ENCODE peak calls at places on chromosomes 3 and 15, in five cellular contexts. L, I, B, U and A are unnamed samples.

GRCh38 chr15:78129098-78130011 is 1.9 kb downstream of the CIB2 start:
- DNase-seq in I (no peak), B (no peak), U (no peak), L (no peak), A (no peak)

GRCh38 chr3:100982710-100983109 is 10.5 kb downstream of the ABI3BP start:
- DNase-seq in I (no peak), U (no peak), B (no peak), L (no peak), A (no peak)

GRCh38 chr15:57158997-57159668 is 217.2 kb upstream of the CGNL1 start:
- DNase-seq in B (no peak), U (no peak), I (no peak), L (no peak), A (no peak)

GRCh38 chr3:122322095-122323075 is 2.7 kb upstream of the CSTA start:
- DNase-seq in B (no peak), L (peak; percentile 55), U (no peak), I (no peak), A (no peak)

GRCh38 chr3:67327582-67327981 is 326.8 kb downstream of the SUCLG2 start:
- DNase-seq in I (no peak), L (no peak), B (peak; percentile 81), U (no peak), A (no peak)

GRCh38 chr3:10530241-10530640 is 24.9 kb upstream of the ATP2B2 start:
- DNase-seq in U (no peak), I (no peak), B (no peak), L (no peak), A (no peak)

GRCh38 chr15:27826902-27827321 is 272.2 kb downstream of the OCA2 start:
- DNase-seq in I (no peak), U (no peak), B (no peak), L (no peak), A (no peak)

GRCh38 chr3:23302276-23302675 is 99.1 kb downstream of the UBE2E2 start:
- DNase-seq in B (no peak), U (no peak), I (no peak), L (no peak), A (no peak)

GRCh38 chr3:58173670-58174472 is 36.9 kb downstream of the DNASE1L3 start:
- DNase-seq in U (peak; percentile 63), L (no peak), B (peak; percentile 87), I (peak; percentile 17), A (no peak)

GRCh38 chr3:119236756-119237155 is 3.9 kb downstream of the B4GALT4 start:
- DNase-seq in I (no peak), L (no peak), B (no peak), U (no peak), A (no peak)

GRCh38 chr3:41182504-41183059 is 16.7 kb upstream of the CTNNB1 start:
- DNase-seq in U (no peak), B (no peak), I (no peak), L (no peak), A (no peak)

GRCh38 chr3:143585720-143586456 is 262.4 kb downstream of the SLC9A9 start:
- DNase-seq in L (no peak), B (no peak), I (no peak), U (no peak), A (peak; percentile 45)

GRCh38 chr3:194255252-194256039 is 95.7 kb downstream of the CPN2 start:
- DNase-seq in I (peak; percentile 92), B (peak; percentile 71), U (peak; percentile 71), L (peak; percentile 96), A (peak; percentile 11)

GRCh38 chr3:190101320-190102117 is 19.2 kb downstream of the P3H2 start:
- DNase-seq in B (no peak), L (no peak), I (no peak), U (no peak), A (no peak)

GRCh38 chr15:89396723-89397652 is 62.4 kb upstream of the POLG start:
- DNase-seq in B (no peak), L (no peak), U (no peak), I (no peak), A (no peak)

GRCh38 chr3:51371943-51372557 is 13.0 kb upstream of the MANF start:
- DNase-seq in B (peak; percentile 55), I (peak; percentile 31), L (no peak), U (peak; percentile 56), A (no peak)

GRCh38 chr15:86236721-86237121 is 157.1 kb downstream of the AGBL1 start:
- DNase-seq in I (no peak), B (no peak), U (no peak), L (no peak), A (no peak)

GRCh38 chr15:71678191-71678590 is 132.2 kb upstream of the NR2E3 start:
- DNase-seq in I (no peak), U (no peak), L (no peak), B (no peak), A (no peak)

GRCh38 chr3:100548053-100548452 is 55.6 kb downstream of the TMEM45A start:
- DNase-seq in I (no peak), L (no peak), B (no peak), U (peak; percentile 34), A (no peak)

GRCh38 chr15:80679167-80679804 is 15.8 kb upstream of the ABHD17C start:
- DNase-seq in L (no peak), U (no peak), I (no peak), B (no peak), A (no peak)

GRCh38 chr15:99181544-99181943 is 67.8 kb downstream of the TTC23 start:
- DNase-seq in L (no peak), B (no peak), U (no peak), I (no peak), A (no peak)
- TF ChIP-seq GABPA in L (no peak), B (no peak), U (no peak), I (no peak), A (no peak)

GRCh38 chr3:185502987-185503386 is 4.2 kb upstream of the TMEM41A start:
- DNase-seq in I (peak; percentile 39), B (peak; percentile 13), L (no peak), U (no peak), A (no peak)

GRCh38 chr3:185507883-185508282 is 9.0 kb upstream of the TMEM41A start:
- DNase-seq in U (no peak), L (no peak), I (no peak), B (no peak), A (no peak)

GRCh38 chr3:185503467-185503975 is 4.7 kb upstream of the TMEM41A start:
- DNase-seq in I (peak; percentile 44), B (no peak), U (no peak), L (no peak), A (no peak)

GRCh38 chr3:185508330-185508729 is 9.5 kb upstream of the TMEM41A start:
- DNase-seq in U (no peak), B (no peak), L (no peak), I (no peak), A (no peak)

GRCh38 chr3:185504636-185505035 is 5.8 kb upstream of the TMEM41A start:
- DNase-seq in U (no peak), B (no peak), L (no peak), I (no peak), A (no peak)
- TF ChIP-seq REST in U (no peak), B (no peak), L (no peak), I (no peak), A (no peak)

GRCh38 chr15:92801774-92802464 is 98.2 kb upstream of the CHD2 start:
- DNase-seq in B (peak; percentile 14), U (no peak), I (peak; percentile 47), L (no peak), A (no peak)

GRCh38 chr15:92805080-92805708 is 94.9 kb upstream of the CHD2 start:
- DNase-seq in U (no peak), I (no peak), L (no peak), B (no peak), A (no peak)

GRCh38 chr15:92803852-92804609 is 96.1 kb upstream of the CHD2 start:
- DNase-seq in U (no peak), B (peak; percentile 100), L (peak; percentile 100), I (peak; percentile 72), A (peak; percentile 65)

GRCh38 chr15:92801412-92801773 is 98.7 kb upstream of the CHD2 start:
- DNase-seq in I (no peak), U (no peak), L (no peak), B (no peak), A (no peak)

DNA sequence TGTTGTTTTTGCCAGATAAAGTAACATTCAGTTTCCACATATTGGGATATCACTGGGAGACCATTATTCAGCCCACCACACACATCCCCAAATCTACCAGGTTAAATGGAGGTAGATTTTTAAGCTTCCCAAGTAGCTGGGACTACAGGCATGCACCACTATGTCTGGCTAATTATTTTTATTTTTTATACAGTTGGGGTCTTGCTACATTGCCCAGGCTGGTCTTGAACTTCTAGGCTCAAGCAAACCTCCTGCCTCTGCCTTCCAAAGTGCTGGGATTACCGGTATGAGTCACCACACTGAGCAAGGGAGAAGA is 96.6 kb upstream of the CHD2 start:
- DNase-seq in I (no peak), L (no peak), U (no peak), B (no peak), A (no peak)
- TF ChIP-seq GABPA in I (no peak), L (no peak), U (no peak), B (no peak), A (no peak)

GRCh38 chr3:17077614-17078013 is 192.9 kb downstream of the PLCL2 start:
- DNase-seq in I (no peak), B (no peak), L (no peak), U (no peak), A (no peak)

GRCh38 chr3:17081520-17081919 is 196.8 kb downstream of the PLCL2 start:
- DNase-seq in I (no peak), U (no peak), L (no peak), B (no peak), A (no peak)

GRCh38 chr3:17076940-17077605 is 192.3 kb downstream of the PLCL2 start:
- DNase-seq in I (no peak), B (no peak), L (no peak), U (no peak), A (no peak)

GRCh38 chr3:17079933-17080332 is 195.2 kb downstream of the PLCL2 start:
- DNase-seq in L (no peak), U (no peak), I (no peak), B (no peak), A (no peak)

DNA sequence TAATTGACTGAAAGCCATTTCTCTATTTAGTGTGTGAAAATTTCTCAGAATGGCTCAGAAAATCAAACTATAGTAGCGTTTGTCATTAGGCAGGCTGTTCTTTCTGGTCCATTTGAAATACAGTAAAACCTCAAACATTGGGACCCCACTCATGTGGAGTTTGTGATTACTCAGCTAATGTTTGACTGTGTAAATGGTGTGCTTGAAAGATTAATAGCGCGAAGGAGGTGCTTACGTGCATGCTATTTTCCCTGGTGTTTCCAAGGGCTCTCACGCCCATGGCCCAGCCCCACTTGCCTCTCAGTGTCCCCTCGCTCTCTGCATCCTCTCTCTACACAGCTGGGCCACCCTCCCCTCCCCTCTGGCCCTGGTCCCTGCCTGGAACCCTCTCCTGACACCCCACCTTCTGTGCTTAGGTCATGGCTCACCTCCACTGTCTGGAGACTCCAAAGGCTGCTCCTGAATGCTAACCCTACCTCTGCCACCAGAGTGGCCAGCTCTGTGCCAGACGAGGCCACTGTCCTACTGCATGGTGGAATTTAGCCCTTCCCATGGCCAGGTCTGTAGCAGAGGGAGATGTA is 194.2 kb downstream of the PLCL2 start:
- DNase-seq in I (no peak), L (no peak), B (no peak), U (no peak), A (no peak)
- TF ChIP-seq REST in I (no peak), L (no peak), B (no peak), U (no peak), A (no peak)